ENCODE peak calls at places on chromosomes 1 and 21, in nine cellular contexts. Q is SJSA1, I is Panc1, K is testis, F is left ventricle myocardium inferior, H is fibroblast of lung, A is brain microvascular endothelial cell, E is left lung, D is upper lobe of right lung. C is an unnamed sample. For H3K27me3, the result is how much of the 10 kb centered on the place peaks cover.

GRCh38 chr21:45748593-45748992 is 105.1 kb downstream of the PCBP3 start:
- DNase-seq in Q (no peak), I (no peak), K (no peak), F (no peak), H (no peak), A (no peak), E (no peak), D (no peak), C (no peak)

GRCh38 chr1:155005076-155005971 is 2.7 kb downstream of the ZBTB7B start:
- DNase-seq in Q (no peak), I (no peak), K (peak), F (peak), H (peak), A (no peak), E (peak), D (peak), C (peak)

GRCh38 chr1:210233216-210233494 is 559 bp downstream of the SERTAD4 start:
- DNase-seq in Q (peak), I (no peak), K (no peak), F (no peak), H (no peak), A (no peak), E (no peak), D (no peak), C (no peak)

GRCh38 chr1:229249854-229250644 is 20.9 kb upstream of the RAB4A start:
- DNase-seq in Q (no peak), I (no peak), K (no peak), F (no peak), H (no peak), A (no peak), E (no peak), D (no peak), C (no peak)

GRCh38 chr1:108327534-108328462 is 83.9 kb upstream of the NBPF4 start:
- DNase-seq in Q (no peak), I (no peak), K (no peak), F (no peak), H (no peak), A (no peak), E (no peak), D (no peak), C (no peak)

GRCh38 chr1:31647106-31647505 is 2.4 kb upstream of the PEF1 start:
- DNase-seq in Q (peak), I (no peak), K (no peak), F (no peak), H (no peak), A (peak), E (no peak), D (no peak), C (no peak)

GRCh38 chr1:17620448-17620847 is 81.0 kb downstream of the ARHGEF10L start:
- DNase-seq in Q (no peak), I (no peak), K (no peak), F (no peak), H (no peak), A (no peak), E (no peak), D (no peak), C (no peak)

GRCh38 chr21:38806153-38806941 is 618 bp downstream of the ETS2 start:
- DNase-seq in Q (no peak), I (no peak), K (no peak), F (peak), H (no peak), A (no peak), E (peak), D (peak), C (no peak)

GRCh38 chr1:155794605-155795265 is 62.3 kb downstream of the GON4L start:
- DNase-seq in Q (no peak), I (no peak), K (no peak), F (no peak), H (peak), A (peak), E (no peak), D (no peak), C (no peak)

GRCh38 chr1:202710070-202711025 is at the start of gene SYT2:
- DNase-seq in Q (no peak), I (no peak), K (peak), F (peak), H (peak), A (no peak), E (peak), D (no peak), C (peak)

GRCh38 chr1:7149080-7149838 is 364.0 kb downstream of the CAMTA1 start:
- DNase-seq in Q (no peak), I (no peak), K (peak), F (peak), H (peak), A (peak), E (peak), D (peak), C (peak)

GRCh38 chr1:65198095-65198494 is 50.1 kb downstream of the AK4 start:
- DNase-seq in Q (no peak), I (no peak), K (no peak), F (no peak), H (no peak), A (no peak), E (no peak), D (no peak), C (no peak)

GRCh38 chr1:174995916-174996315 is 3.8 kb upstream of the CACYBP start:
- DNase-seq in Q (peak), I (no peak), K (no peak), F (no peak), H (peak), A (peak), E (no peak), D (no peak), C (no peak)

GRCh38 chr21:45019076-45019886 is 55.1 kb upstream of the ADARB1 start:
- DNase-seq in Q (no peak), I (no peak), K (no peak), F (peak), H (no peak), A (peak), E (peak), D (peak), C (no peak)

GRCh38 chr1:228988655-228989054 is 253.4 kb downstream of the RHOU start:
- DNase-seq in Q (peak), I (no peak), K (no peak), F (no peak), H (peak), A (no peak), E (no peak), D (no peak), C (no peak)

GRCh38 chr1:30855686-30856259 is 52.8 kb downstream of the SDC3 start:
- DNase-seq in Q (no peak), I (no peak), K (no peak), F (no peak), H (no peak), A (no peak), E (no peak), D (no peak), C (no peak)

GRCh38 chr1:94068831-94069648 is 51.9 kb downstream of the ABCA4 start:
- DNase-seq in Q (peak), I (peak), K (no peak), F (peak), H (peak), A (peak), E (peak), D (peak), C (peak)

GRCh38 chr1:11534846-11535245 is 55.9 kb downstream of the DISP3 start:
- DNase-seq in Q (no peak), I (no peak), K (no peak), F (no peak), H (no peak), A (no peak), E (no peak), D (peak), C (no peak)

GRCh38 chr1:109620396-109620817 is 770 bp downstream of the AMPD2 start:
- DNase-seq in Q (peak), I (no peak), K (no peak), F (no peak), H (peak), A (peak), E (no peak), D (peak), C (no peak)

GRCh38 chr1:164635074-164635783 is 76.2 kb downstream of the PBX1 start:
- DNase-seq in Q (no peak), I (no peak), K (no peak), F (no peak), H (no peak), A (no peak), E (no peak), D (no peak), C (no peak)

GRCh38 chr1:39711359-39712340 is 20.4 kb upstream of the HPCAL4 start:
- DNase-seq in Q (no peak), I (no peak), K (no peak), F (no peak), H (no peak), A (peak), E (no peak), D (no peak), C (no peak)

GRCh38 chr1:27592191-27592590 is 11.8 kb downstream of the AHDC1 start:
- DNase-seq in Q (no peak), I (no peak), K (no peak), F (no peak), H (no peak), A (no peak), E (no peak), D (no peak), C (no peak)

GRCh38 chr1:58361134-58361533 is 185.4 kb downstream of the OMA1 start:
- DNase-seq in Q (no peak), I (no peak), K (no peak), F (no peak), H (no peak), A (no peak), E (no peak), D (no peak), C (no peak)

GRCh38 chr21:43659136-43660000 is at the start of the genes HSF2BP and RRP1B:
- DNase-seq in Q (peak), I (no peak), K (peak), F (peak), H (peak), A (peak), E (peak), D (peak), C (peak)

GRCh38 chr1:156838972-156839371 is 19.9 kb downstream of the INSRR start:
- DNase-seq in Q (peak), I (peak), K (no peak), F (no peak), H (peak), A (no peak), E (no peak), D (no peak), C (no peak)

GRCh38 chr1:156840880-156841279 is 18.0 kb downstream of the INSRR start:
- DNase-seq in Q (no peak), I (no peak), K (no peak), F (no peak), H (no peak), A (no peak), E (no peak), D (no peak), C (no peak)

GRCh38 chr1:156840186-156840585 is 18.7 kb downstream of the INSRR start:
- DNase-seq in Q (no peak), I (no peak), K (no peak), F (no peak), H (no peak), A (no peak), E (no peak), D (no peak), C (no peak)

GRCh38 chr1:156841289-156841855 is 17.5 kb downstream of the INSRR start:
- DNase-seq in Q (no peak), I (no peak), K (no peak), F (no peak), H (no peak), A (no peak), E (no peak), D (no peak), C (no peak)

GRCh38 chr1:156839426-156840109 is 19.3 kb downstream of the INSRR start:
- DNase-seq in Q (no peak), I (no peak), K (no peak), F (no peak), H (no peak), A (no peak), E (no peak), D (no peak), C (no peak)
- H3K27me3 ChIP-seq in Q (under half), I (under half), K (under half), F (half or more), H (under half), A (under half), E (under half), D (under half), C (under half)

GRCh38 chr1:19198820-19199219 is 11.2 kb downstream of the UBR4 start:
- DNase-seq in Q (no peak), I (no peak), K (no peak), F (no peak), H (no peak), A (no peak), E (no peak), D (no peak), C (no peak)
- H3K27ac ChIP-seq in Q (no peak), I (no peak), K (no peak), F (no peak), H (no peak), A (no peak), E (no peak), D (no peak), C (no peak)

DNA sequence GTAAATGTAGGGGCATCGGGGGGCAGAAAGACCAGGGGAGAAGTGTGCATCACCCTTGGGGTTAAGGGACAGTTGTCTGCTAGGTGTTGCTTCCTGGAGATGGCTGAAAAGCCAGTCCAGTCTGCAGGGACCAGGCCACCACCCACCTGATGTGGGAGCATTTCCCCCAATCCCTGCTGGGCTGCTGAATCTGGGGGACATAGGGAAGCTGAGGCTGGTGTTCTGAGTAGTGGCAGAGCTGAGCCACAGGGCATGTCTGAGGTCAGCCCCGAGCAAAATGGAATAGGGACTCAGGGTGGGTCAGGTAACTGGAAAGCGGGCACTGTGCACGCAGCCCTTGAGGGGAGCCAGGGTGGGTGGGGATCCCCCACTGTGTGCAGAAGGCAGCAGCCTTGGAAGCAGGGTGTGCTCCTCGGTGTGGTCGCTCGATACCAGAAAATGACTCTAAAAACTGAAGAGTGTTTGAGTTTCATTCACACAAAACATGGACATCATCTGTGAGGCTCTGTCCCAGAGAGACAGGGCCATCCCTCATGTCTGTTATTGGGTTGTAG is 2.4 kb upstream of the CCNL2 start:
- DNase-seq in Q (no peak), I (no peak), K (no peak), F (no peak), H (no peak), A (no peak), E (no peak), D (no peak), C (no peak)
- H3K4me3 ChIP-seq in Q (no peak), I (peak), K (no peak), F (no peak), H (no peak), A (no peak), E (no peak), D (no peak), C (no peak)

GRCh38 chr1:52632732-52633290 is at the start of gene SHISAL2A:
- DNase-seq in Q (no peak), I (no peak), K (peak), F (peak), H (peak), A (no peak), E (peak), D (peak), C (peak)
- H3K27me3 ChIP-seq in Q (under half), I (under half), K (under half), F (under half), H (under half), A (under half), E (under half), D (under half), C (under half)

DNA sequence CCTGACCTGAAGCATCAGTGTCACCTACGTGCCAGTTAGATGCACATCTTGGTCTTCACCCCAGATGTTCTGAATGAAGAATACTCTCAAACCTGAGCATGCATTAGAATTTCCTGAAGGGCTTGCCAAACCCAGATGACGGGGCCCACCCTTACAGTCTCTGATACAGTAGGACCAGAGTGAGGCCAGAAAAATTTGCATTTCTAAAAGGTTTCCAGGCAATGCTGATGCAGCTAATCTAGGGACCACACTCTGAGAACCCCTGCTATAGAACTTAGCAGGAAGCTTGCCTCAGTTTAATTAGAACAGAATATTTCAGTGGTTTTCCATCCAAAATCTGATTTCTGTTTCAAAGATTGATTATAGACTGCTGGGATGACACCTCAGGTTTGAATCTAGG is 9.9 kb upstream of the CTBS start:
- DNase-seq in Q (no peak), I (no peak), K (no peak), F (no peak), H (no peak), A (no peak), E (no peak), D (no peak), C (no peak)
- H3K27ac ChIP-seq in Q (no peak), I (no peak), K (no peak), F (peak), H (no peak), A (no peak), E (no peak), D (no peak), C (no peak)